ENCODE peak calls at places on chromosomes 2 and 18, in eight cellular contexts. N is mesendoderm; O is CD8-positive, alpha-beta T cell; J is ovary; U is left ventricle myocardium inferior; C is esophagus squamous epithelium; P is A549; B is neuronal stem cell. H is an unnamed sample.
A peak's percentile ranks its signal among the peaks of the same experiment; 100 is the strongest.

GRCh38 chr2:12701786-12702660 is 14.7 kb upstream of the TRIB2 start:
- DNase-seq in U (no peak), N (no peak), O (no peak), P (no peak), J (no peak), B (no peak), C (no peak), H (no peak)

GRCh38 chr2:71672011-71672639 is 218.8 kb downstream of the DYSF start:
- DNase-seq in C (no peak), J (no peak), U (no peak), P (no peak), B (no peak), N (peak; percentile 49), O (peak; percentile 9), H (peak; percentile 59)

GRCh38 chr2:54595999-54596903 is 127.2 kb upstream of the EML6 start:
- DNase-seq in B (no peak), O (no peak), J (no peak), P (no peak), C (no peak), N (peak; percentile 58), U (peak; percentile 60), H (no peak)

GRCh38 chr2:224613543-224614317 is 28.6 kb upstream of the CUL3 start:
- DNase-seq in C (no peak), B (no peak), P (no peak), O (no peak), J (no peak), N (no peak), U (no peak), H (no peak)

GRCh38 chr18:22275706-22276333 is 106.4 kb downstream of the GATA6 start:
- DNase-seq in P (no peak), O (no peak), U (no peak), C (no peak), B (no peak), J (no peak), N (no peak), H (no peak)

GRCh38 chr2:223934870-223935269 is 10.3 kb downstream of the WDFY1 start:
- DNase-seq in J (no peak), O (no peak), C (no peak), U (no peak), N (no peak), P (no peak), B (no peak), H (no peak)

GRCh38 chr18:13374468-13375301 is 156.1 kb downstream of the LDLRAD4 start:
- DNase-seq in N (peak; percentile 77), J (no peak), B (no peak), U (no peak), C (no peak), P (no peak), O (no peak), H (no peak)

GRCh38 chr2:42562474-42563144 is 5.8 kb upstream of the MTA3 start:
- DNase-seq in B (no peak), O (no peak), U (no peak), N (peak; percentile 14), P (no peak), J (no peak), C (no peak), H (no peak)

GRCh38 chr2:154995332-154995731 is 296.8 kb downstream of the KCNJ3 start:
- DNase-seq in N (no peak), B (no peak), J (no peak), C (no peak), O (no peak), P (no peak), U (no peak), H (no peak)

GRCh38 chr18:31648966-31649429 is 35.4 kb downstream of the B4GALT6 start:
- DNase-seq in O (no peak), U (no peak), P (peak; percentile 50), N (peak; percentile 82), B (no peak), J (no peak), C (no peak), H (no peak)

GRCh38 chr2:100741880-100742814 is 77.8 kb upstream of the NPAS2 start:
- DNase-seq in N (no peak), B (no peak), P (peak; percentile 53), O (no peak), J (no peak), U (no peak), C (no peak), H (no peak)

GRCh38 chr2:111694690-111695089 is 189.3 kb downstream of the ANAPC1 start:
- DNase-seq in P (no peak), C (no peak), J (no peak), B (no peak), U (no peak), N (no peak), O (no peak), H (no peak)

GRCh38 chr2:224038049-224038829 is 847 bp downstream of the SERPINE2 start:
- DNase-seq in B (peak; percentile 27), O (peak; percentile 41), P (peak; percentile 61), U (peak; percentile 32), J (peak; percentile 47), C (no peak), N (peak; percentile 74), H (peak; percentile 76)

GRCh38 chr2:145931836-145932352 is 1412.0 kb upstream of the ZEB2 start:
- DNase-seq in B (no peak), J (no peak), U (no peak), P (no peak), N (peak; percentile 27), O (no peak), C (no peak), H (no peak)

GRCh38 chr18:50356036-50356945 is 18.6 kb upstream of the SKA1 start:
- DNase-seq in P (no peak), C (no peak), B (no peak), U (no peak), N (peak; percentile 78), J (no peak), O (no peak), H (no peak)

GRCh38 chr2:36556847-36557246 is 41.1 kb downstream of the FEZ2 start:
- DNase-seq in C (no peak), N (no peak), P (no peak), U (no peak), J (no peak), B (no peak), O (no peak), H (no peak)

GRCh38 chr18:24727685-24728084 is 267.2 kb downstream of the HRH4 start:
- DNase-seq in P (no peak), B (no peak), N (peak; percentile 39), J (no peak), U (no peak), C (no peak), O (no peak), H (no peak)

GRCh38 chr2:192190474-192190873 is 4.3 kb downstream of the TMEFF2 start:
- DNase-seq in N (no peak), P (peak; percentile 41), C (no peak), O (no peak), J (no peak), B (no peak), U (no peak), H (no peak)

GRCh38 chr18:2304378-2305175 is 266.7 kb downstream of the METTL4 start:
- DNase-seq in P (peak; percentile 60), N (no peak), O (no peak), U (no peak), C (no peak), B (no peak), J (no peak), H (no peak)

GRCh38 chr2:5990021-5990420 is 297.8 kb downstream of the SOX11 start:
- DNase-seq in N (peak; percentile 50), J (no peak), U (no peak), B (no peak), P (no peak), C (no peak), O (no peak), H (no peak)

GRCh38 chr2:230974096-230974913 is 21.6 kb upstream of the SPATA3 start:
- DNase-seq in O (peak; percentile 75), P (no peak), N (no peak), C (no peak), U (no peak), J (no peak), B (no peak), H (no peak)

DNA sequence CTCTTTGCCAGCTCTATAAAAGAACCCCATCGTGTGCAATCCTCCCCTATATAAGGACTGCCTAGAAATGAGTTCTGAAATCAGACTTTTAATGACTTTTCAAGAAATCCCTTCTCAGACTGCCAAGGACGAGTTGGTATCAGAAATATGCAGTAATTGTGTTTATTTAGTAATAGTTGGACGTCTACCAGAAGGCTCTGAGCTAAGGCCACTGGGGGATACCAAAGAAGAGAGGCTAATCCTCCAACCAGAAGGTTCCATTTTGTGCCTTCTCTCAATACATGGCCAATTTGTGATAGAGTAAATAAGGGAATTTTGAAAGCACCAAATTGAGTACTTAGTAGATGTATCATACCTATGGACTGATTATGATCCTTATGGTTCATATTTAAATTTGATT is 82.4 kb upstream of the LTBP1 start:
- DNase-seq in B (no peak), U (no peak), P (peak; percentile 21), C (no peak), O (no peak), J (no peak), N (no peak), H (no peak)
- H3K27ac ChIP-seq in B (no peak overlapping the region), U (no peak overlapping the region), P (peak overlapping the region; percentile 72), C (no peak overlapping the region), O (no peak overlapping the region), J (no peak overlapping the region), N (no peak overlapping the region), H (no peak overlapping the region)

DNA sequence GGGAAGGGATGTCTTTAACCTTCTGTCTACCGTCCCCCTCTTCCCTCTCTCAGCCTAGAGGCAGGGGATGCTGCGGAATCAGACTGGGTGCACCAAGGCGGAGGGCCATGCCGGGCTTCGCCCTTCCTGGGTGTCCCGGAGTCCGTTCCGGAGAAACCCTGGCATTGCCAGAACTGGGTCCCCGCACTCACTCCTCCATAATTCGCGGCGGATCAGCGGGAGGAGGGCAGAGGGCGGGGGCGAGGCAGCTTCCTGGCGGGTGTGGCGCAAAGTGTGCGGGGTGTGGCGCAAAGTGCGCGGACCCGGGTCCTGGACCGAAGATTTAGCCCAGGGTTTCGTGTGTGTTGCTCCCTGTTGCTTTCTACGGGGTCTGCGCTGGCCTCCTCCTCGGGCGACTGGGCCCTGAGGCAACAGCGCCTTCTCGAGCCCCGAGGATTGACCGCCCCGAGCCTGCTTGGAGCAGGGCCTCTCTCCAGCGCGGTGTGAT is 12.4 kb upstream of the SKOR2 start:
- DNase-seq in P (no peak), U (no peak), J (no peak), N (no peak), B (no peak), C (no peak), O (no peak), H (no peak)
- H3K4me3 ChIP-seq in P (peak overlapping the region; percentile 49), U (peak overlapping the region; percentile 40), J (no peak overlapping the region), N (peak overlapping the region; percentile 59), B (peak overlapping the region; percentile 77), C (no peak overlapping the region), O (no peak overlapping the region), H (no peak overlapping the region)

GRCh38 chr2:229634574-229635185 is 79.7 kb downstream of the DNER start:
- DNase-seq in B (peak; percentile 24), C (no peak), J (no peak), P (no peak), N (peak; percentile 22), U (no peak), O (no peak), H (no peak)
- H3K4me1 ChIP-seq in B (no peaks in the 10 kb centered on the region), C (no peaks in the 10 kb centered on the region), J (peaks cover 2% of the 10 kb centered on the region), P (no peaks in the 10 kb centered on the region), N (no peaks in the 10 kb centered on the region), U (no peaks in the 10 kb centered on the region), O (no peaks in the 10 kb centered on the region), H (no peaks in the 10 kb centered on the region)

DNA sequence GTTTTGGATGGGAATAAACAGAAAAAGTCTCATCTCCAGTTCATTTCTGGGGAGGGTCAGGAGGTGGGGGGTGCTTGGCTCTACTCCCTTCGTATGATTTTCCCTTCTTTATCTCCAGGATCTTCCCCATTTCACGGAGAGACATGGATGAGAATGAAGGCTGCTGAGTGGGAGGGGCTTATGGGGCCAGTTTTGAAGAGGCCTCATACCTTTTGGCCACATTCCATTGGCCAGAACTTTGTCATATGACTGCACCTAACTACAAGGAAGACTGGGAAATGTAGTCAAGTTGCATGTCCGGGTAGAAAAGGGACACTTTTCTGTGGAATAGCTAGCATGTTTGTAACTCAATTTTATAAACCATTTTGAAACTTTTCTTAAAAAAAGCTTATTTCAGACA is 117.6 kb downstream of the NEDD4L start:
- DNase-seq in N (peak; percentile 90), U (no peak), O (no peak), C (no peak), J (no peak), B (no peak), P (peak; percentile 44), H (no peak)
- H3K27ac ChIP-seq in N (no peak overlapping the region), U (no peak overlapping the region), O (no peak overlapping the region), C (no peak overlapping the region), J (no peak overlapping the region), B (no peak overlapping the region), P (no peak overlapping the region), H (no peak overlapping the region)

H was measured in aorta.